ENCODE peak calls at places on chromosomes 5 and 9, in five cellular contexts. X is NB4, P is BJ, H is lower lobe of right lung, M is endothelial cell. B is an unnamed sample.

GRCh38 chr9:88782931-88783451 is 208.3 kb upstream of the S1PR3 start:
- DNase-seq in M (no peak), X (no peak), P (no peak), H (no peak), B (no peak)

GRCh38 chr9:85884236-85884635 is 56.7 kb upstream of the NAA35 start:
- DNase-seq in H (no peak), P (no peak), X (no peak), M (no peak), B (no peak)

GRCh38 chr5:6583049-6583880 is 49.6 kb downstream of the NSUN2 start:
- DNase-seq in X (no peak), M (peak), P (no peak), H (no peak), B (no peak)

GRCh38 chr9:7665874-7666273 is 133.7 kb downstream of the DMAC1 start:
- DNase-seq in P (no peak), H (no peak), M (no peak), X (no peak), B (no peak)

GRCh38 chr9:135794361-135794885 is 92.4 kb downstream of the KCNT1 start:
- DNase-seq in P (no peak), X (no peak), M (no peak), H (no peak), B (no peak)

GRCh38 chr5:74938250-74938649 is 72.1 kb upstream of the FAM169A start:
- DNase-seq in P (no peak), X (peak), M (no peak), H (no peak), B (no peak)

GRCh38 chr9:137300607-137301085 is 1.4 kb downstream of the NRARP start:
- DNase-seq in H (no peak), X (peak), M (peak), P (no peak), B (no peak)

GRCh38 chr9:97577051-97577450 is 56.1 kb downstream of the TSTD2 start:
- DNase-seq in P (no peak), M (no peak), X (no peak), H (no peak), B (no peak)

GRCh38 chr5:14220642-14221041 is 77.5 kb downstream of the TRIO start:
- DNase-seq in H (no peak), X (no peak), P (no peak), M (no peak), B (no peak)

GRCh38 chr5:82221020-82221419 is 57.1 kb downstream of the RPS23 start:
- DNase-seq in M (no peak), P (no peak), X (no peak), H (no peak), B (no peak)

GRCh38 chr9:133637451-133638055 is 1.4 kb downstream of the DBH start:
- DNase-seq in X (no peak), M (no peak), P (no peak), H (no peak), B (no peak)

GRCh38 chr9:70817306-70817705 is 304.1 kb downstream of the TRPM3 start:
- DNase-seq in X (no peak), M (no peak), H (no peak), P (no peak), B (no peak)

GRCh38 chr9:116861321-116861720 is 174.2 kb downstream of the TRIM32 start:
- DNase-seq in P (no peak), H (no peak), X (no peak), M (no peak), B (no peak)

GRCh38 chr5:169142264-169142970 is 158.5 kb downstream of the SLIT3 start:
- DNase-seq in X (no peak), P (no peak), H (no peak), M (no peak), B (peak)

GRCh38 chr5:179224741-179225140 is 120.5 kb downstream of the ADAMTS2 start:
- DNase-seq in P (no peak), M (no peak), H (peak), X (no peak), B (no peak)

GRCh38 chr9:86734762-86735161 is 212.5 kb downstream of the GAS1 start:
- DNase-seq in H (no peak), X (no peak), P (no peak), M (no peak), B (no peak)

GRCh38 chr9:95343725-95344287 is 26.3 kb upstream of the FANCC start:
- DNase-seq in X (no peak), H (no peak), P (no peak), M (no peak), B (no peak)

GRCh38 chr9:87786423-87786822 is 60.5 kb downstream of the CTSL start:
- DNase-seq in H (no peak), M (no peak), P (no peak), X (peak), B (no peak)

GRCh38 chr5:989961-990530 is 18.6 kb upstream of the NKD2 start:
- DNase-seq in M (peak), P (no peak), X (peak), H (peak), B (peak)

GRCh38 chr9:134253596-134254205 is 72.6 kb upstream of the RXRA start:
- DNase-seq in H (no peak), M (no peak), X (no peak), P (no peak), B (no peak)

GRCh38 chr5:151772029-151772867 is 494 bp downstream of the G3BP1 start:
- DNase-seq in H (peak), M (peak), X (peak), P (no peak), B (peak)

GRCh38 chr9:97703437-97704326 is 6.5 kb upstream of the XPA start:
- DNase-seq in X (peak), P (no peak), M (no peak), H (no peak), B (no peak)

GRCh38 chr5:116480894-116481510 is 93.6 kb downstream of the SEMA6A start:
- DNase-seq in H (no peak), X (no peak), P (no peak), M (no peak), B (no peak)

GRCh38 chr5:170597109-170597741 is 93.4 kb downstream of the KCNIP1 start:
- DNase-seq in X (peak), H (no peak), M (no peak), P (peak), B (no peak)

GRCh38 chr5:171309276-171309525 is 153 bp downstream of the TLX3 start:
- DNase-seq in X (no peak), M (no peak), P (no peak), H (no peak), B (no peak)

GRCh38 chr5:172280937-172281336 is 2.6 kb downstream of the UBTD2 start:
- DNase-seq in M (no peak), P (no peak), X (no peak), H (no peak), B (no peak)

GRCh38 chr5:213803-214395 is 4.1 kb downstream of the CCDC127 start:
- DNase-seq in H (no peak), X (no peak), P (no peak), M (no peak), B (no peak)

GRCh38 chr5:76715734-76716455 is at the start of gene F2R:
- DNase-seq in X (peak), M (peak), P (no peak), H (peak), B (no peak)

GRCh38 chr9:129237195-129237611 is 59.1 kb upstream of the IER5L start:
- DNase-seq in M (no peak), X (peak), P (no peak), H (peak), B (no peak)

GRCh38 chr5:94928891-94929290 is 310.4 kb downstream of the SLF1 start:
- DNase-seq in H (no peak), M (no peak), P (no peak), X (no peak), B (no peak)

GRCh38 chr9:93298498-93299417 is 114.8 kb downstream of the WNK2 start:
- DNase-seq in M (no peak), P (no peak), H (peak), X (no peak), B (no peak)

GRCh38 chr5:180332051-180332517 is 21.1 kb downstream of the GFPT2 start:
- DNase-seq in H (peak), P (no peak), M (peak), X (no peak), B (no peak)

GRCh38 chr9:134895849-134896833 is 15.5 kb downstream of the FCN2 start:
- DNase-seq in X (peak), M (no peak), H (peak), P (no peak), B (peak)

GRCh38 chr9:35938474-35939145 is 19.3 kb downstream of the OR2S2 start:
- DNase-seq in P (no peak), M (no peak), X (no peak), H (no peak), B (no peak)

GRCh38 chr9:35935261-35935660 is 22.7 kb downstream of the OR2S2 start:
- DNase-seq in X (no peak), P (no peak), H (no peak), M (no peak), B (no peak)

GRCh38 chr9:35935755-35936509 is 22.0 kb downstream of the OR2S2 start:
- DNase-seq in H (no peak), P (peak), X (no peak), M (no peak), B (no peak)

GRCh38 chr9:35939851-35940250 is 18.1 kb downstream of the OR2S2 start:
- DNase-seq in M (no peak), H (no peak), X (no peak), P (no peak), B (no peak)

DNA sequence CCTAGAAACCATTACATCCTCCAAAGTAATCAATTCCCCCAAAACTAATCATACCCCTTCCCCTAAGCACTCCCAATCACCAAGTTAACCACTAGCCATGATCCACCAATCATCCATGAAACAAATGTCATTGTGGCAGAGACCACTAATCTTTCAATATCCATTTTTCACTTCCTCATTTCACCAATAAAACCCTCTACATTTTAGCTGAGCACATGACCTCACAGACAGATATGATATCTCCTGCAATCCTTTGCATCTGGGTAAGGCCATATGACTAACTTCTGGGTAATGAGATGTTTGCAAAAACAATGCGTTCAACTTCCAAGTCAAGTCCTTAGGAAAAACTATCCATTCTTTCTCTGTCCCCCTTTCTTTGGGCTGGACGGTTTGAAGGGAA is 20.7 kb downstream of the OR2S2 start:
- DNase-seq in P (no peak), H (no peak), M (no peak), X (peak), B (no peak)
- TF ChIP-seq CTCF in P (no peak), H (no peak), M (no peak), X (no peak), B (no peak)

GRCh38 chr9:131545003-131545785 is at the start of gene PRRT1B:
- DNase-seq in X (no peak), M (no peak), H (peak), P (no peak), B (no peak)

GRCh38 chr9:131545786-131546335 is 538 bp downstream of the PRRT1B start:
- DNase-seq in P (no peak), H (no peak), M (no peak), X (no peak), B (no peak)

GRCh38 chr9:131546336-131547084 is 1.2 kb downstream of the PRRT1B start:
- DNase-seq in X (no peak), P (no peak), M (no peak), H (no peak), B (no peak)

GRCh38 chr9:131539223-131539923 is 6.0 kb upstream of the PRRT1B start:
- DNase-seq in P (no peak), M (no peak), H (no peak), X (no peak), B (no peak)

DNA sequence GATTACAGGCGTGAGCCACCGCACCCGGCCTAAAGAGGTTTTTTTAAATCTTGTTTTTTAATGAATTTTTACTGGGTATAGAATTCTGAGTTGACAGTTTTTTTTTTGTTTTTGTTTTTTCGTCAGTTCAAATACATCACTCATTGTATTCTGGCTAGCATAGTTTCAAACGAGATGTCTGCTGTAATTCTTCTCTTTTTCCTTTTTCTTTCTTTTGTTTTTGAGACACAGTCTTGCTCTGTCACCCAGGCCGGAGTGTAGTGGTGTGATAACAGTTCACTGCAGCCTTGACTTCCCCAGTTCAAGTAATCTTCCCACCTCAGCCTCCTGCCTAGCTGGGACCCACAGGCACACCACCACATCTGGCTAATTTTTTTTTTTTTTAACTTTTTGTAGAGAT is 2.2 kb upstream of the PRRT1B start:
- DNase-seq in H (no peak), M (no peak), X (no peak), P (no peak), B (no peak)
- TF ChIP-seq CTCF in H (no peak), M (no peak), X (no peak), P (no peak), B (no peak)

GRCh38 chr5:140802781-140803271 is 2.0 kb downstream of the PCDHA3 start:
- DNase-seq in M (no peak), P (no peak), H (no peak), X (no peak), B (no peak)

GRCh38 chr5:140801494-140801841 is 611 bp downstream of the PCDHA3 start:
- DNase-seq in X (no peak), H (no peak), P (no peak), M (no peak), B (no peak)

GRCh38 chr5:140796718-140797095 is 2.1 kb downstream of the PCDHA2 start:
- DNase-seq in P (no peak), X (no peak), H (no peak), M (no peak), B (no peak)

GRCh38 chr5:140795259-140795641 is 598 bp downstream of the PCDHA2 start:
- DNase-seq in M (peak), H (no peak), X (no peak), P (no peak), B (no peak)

GRCh38 chr5:140800816-140801493 is at the start of gene PCDHA3:
- DNase-seq in H (no peak), M (no peak), X (peak), P (no peak), B (no peak)
- TF ChIP-seq CTCF in H (no peak), M (peak), X (no peak), P (peak), B (no peak)

DNA sequence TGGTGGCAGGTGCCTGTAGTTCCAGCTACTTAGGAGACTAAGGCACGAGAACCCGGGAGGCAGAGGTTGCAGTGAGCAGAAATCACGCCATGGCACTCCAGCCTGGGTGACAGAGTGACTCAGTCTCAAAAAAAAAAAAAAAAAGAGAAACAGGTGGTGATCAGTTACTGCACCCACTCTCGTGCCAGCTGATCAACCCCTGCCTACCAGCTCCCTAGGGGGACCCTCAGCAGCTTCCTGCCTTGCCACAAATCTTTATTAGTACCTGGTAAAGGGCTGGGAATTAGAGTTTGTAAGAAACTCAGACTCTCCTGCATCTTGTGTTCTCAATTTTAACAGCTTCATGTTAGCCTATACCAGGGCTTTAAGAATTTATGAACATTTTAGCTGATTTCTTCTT is 914.9 kb downstream of the EFNA5 start:
- DNase-seq in P (no peak), X (no peak), M (no peak), H (no peak), B (no peak)
- TF ChIP-seq CTCF in P (no peak), X (no peak), M (no peak), H (no peak), B (no peak)

DNA sequence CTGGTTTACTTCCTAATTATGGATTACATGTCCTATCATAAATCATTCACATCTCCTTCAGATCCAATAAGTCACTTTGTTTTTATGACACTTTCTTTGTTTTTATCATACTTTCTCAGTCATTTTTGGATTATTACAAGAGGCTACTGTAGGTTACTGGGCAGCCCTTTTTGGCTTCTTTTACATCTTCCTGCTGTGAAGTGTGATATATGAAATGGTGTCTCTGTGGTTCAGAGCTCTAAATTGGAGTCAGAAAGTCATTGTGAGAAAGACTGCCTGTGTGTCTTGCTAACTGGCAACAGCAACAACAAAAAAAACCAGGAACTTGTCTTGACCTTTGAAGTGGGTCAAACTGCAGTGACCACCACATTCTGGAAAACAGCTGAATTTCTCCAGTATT is 463.8 kb upstream of the DAP start:
- DNase-seq in P (no peak), H (no peak), X (no peak), M (no peak), B (no peak)
- TF ChIP-seq CTCF in P (no peak), H (no peak), X (no peak), M (no peak), B (no peak)

DNA sequence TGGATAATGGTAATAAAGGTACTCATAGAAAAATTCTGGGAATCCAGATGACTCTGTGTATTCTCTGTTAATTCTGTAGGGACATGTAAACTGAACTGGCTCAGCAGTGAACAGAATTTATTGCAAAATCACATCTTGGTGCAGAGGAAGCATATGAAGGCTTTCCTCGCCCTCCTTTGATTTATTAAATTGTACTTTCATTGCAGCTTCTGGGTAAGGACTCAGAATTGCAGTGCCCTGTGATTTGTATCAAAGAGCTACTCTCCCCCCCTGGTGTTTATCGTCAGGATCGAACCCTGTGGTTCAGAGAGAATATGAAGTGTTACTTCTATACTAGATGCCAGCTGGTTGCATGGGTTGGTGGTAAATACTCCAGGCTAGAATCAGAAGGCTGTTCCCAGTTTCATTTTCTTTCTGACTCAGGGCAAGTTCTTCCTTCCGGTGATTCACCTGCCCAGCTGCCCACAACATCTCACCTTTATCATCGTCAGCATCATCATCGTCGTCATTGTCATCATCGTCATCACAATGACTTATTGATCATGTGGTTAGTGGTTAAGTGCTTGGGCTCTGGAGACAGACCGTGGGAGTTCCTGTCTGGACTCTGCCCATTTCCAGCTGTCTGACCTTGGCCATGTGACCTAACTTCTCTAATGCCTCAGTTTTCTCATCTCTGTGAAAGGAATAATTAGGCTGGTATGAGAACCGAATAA is 238.8 kb downstream of the ARHGAP26 start:
- DNase-seq in X (peak), P (peak), M (no peak), H (peak), B (no peak)
- TF ChIP-seq CTCF in X (no peak), P (no peak), M (no peak), H (no peak), B (no peak)

DNA sequence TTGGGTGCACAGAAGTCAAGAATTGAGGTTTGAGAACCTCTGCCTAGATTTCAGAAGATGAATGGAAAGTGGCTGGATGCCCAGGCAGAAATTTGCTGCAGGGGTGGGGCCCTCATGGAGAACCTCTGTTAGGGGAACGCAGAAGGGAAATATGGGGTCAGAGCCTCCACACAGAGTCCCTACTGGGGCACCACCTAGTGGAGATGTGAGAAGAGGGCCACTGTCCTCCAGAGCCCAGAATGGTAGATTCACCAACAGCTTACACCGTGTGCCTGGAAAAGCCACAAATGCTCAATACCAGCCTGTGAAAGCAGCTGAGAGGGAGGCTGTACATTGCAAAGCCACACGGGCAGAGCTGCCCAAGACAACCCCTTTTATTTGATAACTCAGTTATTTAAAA is 383.5 kb downstream of the TLE4 start:
- DNase-seq in H (no peak), M (no peak), X (peak), P (no peak), B (no peak)
- TF ChIP-seq CTCF in H (peak), M (no peak), X (peak), P (peak), B (no peak)

B was measured in gastrocnemius medialis.